ENCODE peak calls at places on chromosome 9, in ten cellular contexts. One of them, this sample, is unnamed.

GRCh38 chr9:120946259-120946658 is 19.7 kb upstream of the TRAF1 start:
- DNase-seq in choroid plexus epithelial cell: peak
- DNase-seq in endothelial cell of umbilical vein: peak
- DNase-seq in HFF-Myc: peak
- DNase-seq in Peyer's patch: no peak
- DNase-seq in lower leg skin: no peak
- DNase-seq in fibroblast of lung: peak
- DNase-seq in CD8-positive, alpha-beta T cell: no peak
- DNase-seq in astrocyte of the spinal cord: peak
- DNase-seq in GM23248: peak
- DNase-seq in this sample: no peak

GRCh38 chr9:95516736-95517558 is at the start of gene PTCH1:
- DNase-seq in endothelial cell of umbilical vein: peak
- DNase-seq in Peyer's patch: peak
- DNase-seq in fibroblast of lung: peak
- DNase-seq in lower leg skin: no peak
- DNase-seq in astrocyte of the spinal cord: peak
- DNase-seq in HFF-Myc: no peak
- DNase-seq in GM23248: peak
- DNase-seq in CD8-positive, alpha-beta T cell: peak
- DNase-seq in choroid plexus epithelial cell: peak
- DNase-seq in this sample: peak

GRCh38 chr9:75918154-75918553 is 27.7 kb downstream of the PCSK5 start:
- DNase-seq in CD8-positive, alpha-beta T cell: no peak
- DNase-seq in astrocyte of the spinal cord: no peak
- DNase-seq in GM23248: no peak
- DNase-seq in lower leg skin: no peak
- DNase-seq in fibroblast of lung: no peak
- DNase-seq in choroid plexus epithelial cell: no peak
- DNase-seq in HFF-Myc: no peak
- DNase-seq in Peyer's patch: no peak
- DNase-seq in endothelial cell of umbilical vein: no peak
- DNase-seq in this sample: no peak

GRCh38 chr9:100577776-100578448 is at the start of gene CAVIN4:
- DNase-seq in Peyer's patch: no peak
- DNase-seq in endothelial cell of umbilical vein: no peak
- DNase-seq in astrocyte of the spinal cord: peak
- DNase-seq in GM23248: peak
- DNase-seq in fibroblast of lung: peak
- DNase-seq in HFF-Myc: no peak
- DNase-seq in lower leg skin: no peak
- DNase-seq in choroid plexus epithelial cell: peak
- DNase-seq in CD8-positive, alpha-beta T cell: no peak
- DNase-seq in this sample: no peak

GRCh38 chr9:116193636-116194035 is 40.0 kb downstream of the PAPPA start:
- DNase-seq in lower leg skin: no peak
- DNase-seq in choroid plexus epithelial cell: peak
- DNase-seq in endothelial cell of umbilical vein: peak
- DNase-seq in HFF-Myc: no peak
- DNase-seq in fibroblast of lung: peak
- DNase-seq in CD8-positive, alpha-beta T cell: no peak
- DNase-seq in GM23248: peak
- DNase-seq in Peyer's patch: no peak
- DNase-seq in astrocyte of the spinal cord: peak
- DNase-seq in this sample: no peak

GRCh38 chr9:76585487-76586459 is 126.8 kb downstream of the GCNT1 start:
- DNase-seq in endothelial cell of umbilical vein: no peak
- DNase-seq in choroid plexus epithelial cell: no peak
- DNase-seq in HFF-Myc: no peak
- DNase-seq in Peyer's patch: no peak
- DNase-seq in GM23248: no peak
- DNase-seq in fibroblast of lung: no peak
- DNase-seq in CD8-positive, alpha-beta T cell: no peak
- DNase-seq in astrocyte of the spinal cord: no peak
- DNase-seq in lower leg skin: no peak
- DNase-seq in this sample: no peak

GRCh38 chr9:77764894-77765780 is 117.0 kb upstream of the GNA14 start:
- DNase-seq in choroid plexus epithelial cell: peak
- DNase-seq in lower leg skin: no peak
- DNase-seq in fibroblast of lung: peak
- DNase-seq in HFF-Myc: no peak
- DNase-seq in CD8-positive, alpha-beta T cell: no peak
- DNase-seq in GM23248: peak
- DNase-seq in astrocyte of the spinal cord: peak
- DNase-seq in Peyer's patch: no peak
- DNase-seq in endothelial cell of umbilical vein: peak
- DNase-seq in this sample: peak

GRCh38 chr9:117782931-117783788 is 79.0 kb downstream of the TLR4 start:
- DNase-seq in astrocyte of the spinal cord: peak
- DNase-seq in fibroblast of lung: peak
- DNase-seq in HFF-Myc: no peak
- DNase-seq in GM23248: peak
- DNase-seq in CD8-positive, alpha-beta T cell: peak
- DNase-seq in lower leg skin: peak
- DNase-seq in Peyer's patch: peak
- DNase-seq in endothelial cell of umbilical vein: peak
- DNase-seq in choroid plexus epithelial cell: peak
- DNase-seq in this sample: peak

GRCh38 chr9:109627042-109627441 is 128.9 kb upstream of the PTPN3 start:
- DNase-seq in lower leg skin: no peak
- DNase-seq in astrocyte of the spinal cord: no peak
- DNase-seq in HFF-Myc: no peak
- DNase-seq in endothelial cell of umbilical vein: no peak
- DNase-seq in CD8-positive, alpha-beta T cell: no peak
- DNase-seq in choroid plexus epithelial cell: no peak
- DNase-seq in Peyer's patch: no peak
- DNase-seq in GM23248: no peak
- DNase-seq in fibroblast of lung: no peak
- DNase-seq in this sample: no peak

GRCh38 chr9:114811969-114812636 is 6.3 kb upstream of the TNFSF15 start:
- DNase-seq in astrocyte of the spinal cord: no peak
- DNase-seq in HFF-Myc: no peak
- DNase-seq in choroid plexus epithelial cell: no peak
- DNase-seq in fibroblast of lung: no peak
- DNase-seq in lower leg skin: no peak
- DNase-seq in GM23248: no peak
- DNase-seq in Peyer's patch: no peak
- DNase-seq in endothelial cell of umbilical vein: no peak
- DNase-seq in CD8-positive, alpha-beta T cell: no peak
- DNase-seq in this sample: no peak

GRCh38 chr9:123002754-123003153 is 30.7 kb upstream of the GPR21 start:
- DNase-seq in choroid plexus epithelial cell: peak
- DNase-seq in endothelial cell of umbilical vein: peak
- DNase-seq in astrocyte of the spinal cord: no peak
- DNase-seq in HFF-Myc: no peak
- DNase-seq in fibroblast of lung: peak
- DNase-seq in Peyer's patch: no peak
- DNase-seq in lower leg skin: no peak
- DNase-seq in CD8-positive, alpha-beta T cell: no peak
- DNase-seq in GM23248: no peak
- DNase-seq in this sample: no peak

GRCh38 chr9:114094971-114095370 is 4.1 kb downstream of the KIF12 start:
- DNase-seq in astrocyte of the spinal cord: no peak
- DNase-seq in Peyer's patch: no peak
- DNase-seq in fibroblast of lung: no peak
- DNase-seq in CD8-positive, alpha-beta T cell: no peak
- DNase-seq in choroid plexus epithelial cell: no peak
- DNase-seq in HFF-Myc: no peak
- DNase-seq in lower leg skin: no peak
- DNase-seq in GM23248: no peak
- DNase-seq in endothelial cell of umbilical vein: no peak
- DNase-seq in this sample: no peak

GRCh38 chr9:128123451-128124080 is 4.0 kb downstream of the PTGES2 start:
- DNase-seq in CD8-positive, alpha-beta T cell: no peak
- DNase-seq in choroid plexus epithelial cell: no peak
- DNase-seq in GM23248: no peak
- DNase-seq in fibroblast of lung: no peak
- DNase-seq in astrocyte of the spinal cord: no peak
- DNase-seq in endothelial cell of umbilical vein: no peak
- DNase-seq in Peyer's patch: peak
- DNase-seq in lower leg skin: no peak
- DNase-seq in HFF-Myc: no peak
- DNase-seq in this sample: no peak

DNA sequence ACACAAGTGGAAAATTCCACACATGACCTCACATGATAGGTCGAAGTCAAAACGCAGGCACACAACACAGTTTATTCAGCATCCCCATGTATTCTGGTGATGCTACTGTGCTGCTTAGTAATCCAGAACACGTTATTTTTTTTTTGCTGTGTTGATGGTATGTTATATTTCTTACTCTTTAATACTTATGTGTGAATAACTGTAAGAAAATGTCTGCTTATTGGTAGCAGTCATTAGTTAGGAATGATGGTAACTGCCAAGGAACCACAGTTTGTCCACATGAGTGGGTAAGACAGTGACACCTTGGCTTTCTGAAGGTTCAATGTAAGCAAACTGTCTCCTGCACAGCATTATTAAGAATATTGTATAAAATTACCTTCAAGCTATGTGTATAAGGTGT is 107.7 kb upstream of the DAPK1 start:
- DNase-seq in HFF-Myc: no peak
- DNase-seq in fibroblast of lung: peak
- DNase-seq in Peyer's patch: no peak
- DNase-seq in astrocyte of the spinal cord: no peak
- DNase-seq in endothelial cell of umbilical vein: no peak
- DNase-seq in choroid plexus epithelial cell: peak
- DNase-seq in GM23248: peak
- DNase-seq in CD8-positive, alpha-beta T cell: no peak
- DNase-seq in lower leg skin: no peak
- DNase-seq in this sample: no peak
- H3K4me3 ChIP-seq in HFF-Myc: no peak
- H3K4me3 ChIP-seq in fibroblast of lung: no peak
- H3K4me3 ChIP-seq in Peyer's patch: no peak
- H3K4me3 ChIP-seq in astrocyte of the spinal cord: no peak
- H3K4me3 ChIP-seq in endothelial cell of umbilical vein: no peak
- H3K4me3 ChIP-seq in choroid plexus epithelial cell: no peak
- H3K4me3 ChIP-seq in GM23248: no peak
- H3K4me3 ChIP-seq in CD8-positive, alpha-beta T cell: no peak
- H3K4me3 ChIP-seq in lower leg skin: no peak
- H3K4me3 ChIP-seq in this sample: no peak

GRCh38 chr9:135909371-135909770 is 2.0 kb upstream of the CAMSAP1 start:
- DNase-seq in Peyer's patch: no peak
- DNase-seq in fibroblast of lung: no peak
- DNase-seq in astrocyte of the spinal cord: no peak
- DNase-seq in GM23248: no peak
- DNase-seq in endothelial cell of umbilical vein: no peak
- DNase-seq in CD8-positive, alpha-beta T cell: no peak
- DNase-seq in HFF-Myc: no peak
- DNase-seq in lower leg skin: no peak
- DNase-seq in choroid plexus epithelial cell: no peak
- DNase-seq in this sample: no peak
- H3K4me3 ChIP-seq in Peyer's patch: no peak
- H3K4me3 ChIP-seq in fibroblast of lung: no peak
- H3K4me3 ChIP-seq in astrocyte of the spinal cord: no peak
- H3K4me3 ChIP-seq in GM23248: no peak
- H3K4me3 ChIP-seq in endothelial cell of umbilical vein: no peak
- H3K4me3 ChIP-seq in CD8-positive, alpha-beta T cell: no peak
- H3K4me3 ChIP-seq in HFF-Myc: no peak
- H3K4me3 ChIP-seq in lower leg skin: no peak
- H3K4me3 ChIP-seq in choroid plexus epithelial cell: no peak
- H3K4me3 ChIP-seq in this sample: peak

GRCh38 chr9:70411930-70412677 is 2.4 kb downstream of the KLF9 start:
- DNase-seq in Peyer's patch: peak
- DNase-seq in endothelial cell of umbilical vein: peak
- DNase-seq in choroid plexus epithelial cell: peak
- DNase-seq in fibroblast of lung: peak
- DNase-seq in lower leg skin: peak
- DNase-seq in CD8-positive, alpha-beta T cell: peak
- DNase-seq in astrocyte of the spinal cord: peak
- DNase-seq in HFF-Myc: no peak
- DNase-seq in GM23248: peak
- DNase-seq in this sample: peak
- H3K4me3 ChIP-seq in Peyer's patch: peak
- H3K4me3 ChIP-seq in endothelial cell of umbilical vein: peak
- H3K4me3 ChIP-seq in choroid plexus epithelial cell: peak
- H3K4me3 ChIP-seq in fibroblast of lung: peak
- H3K4me3 ChIP-seq in lower leg skin: peak
- H3K4me3 ChIP-seq in CD8-positive, alpha-beta T cell: peak
- H3K4me3 ChIP-seq in astrocyte of the spinal cord: peak
- H3K4me3 ChIP-seq in HFF-Myc: peak
- H3K4me3 ChIP-seq in GM23248: peak
- H3K4me3 ChIP-seq in this sample: peak

GRCh38 chr9:69885931-69886330 is 65.3 kb downstream of the CFAP95 start:
- DNase-seq in lower leg skin: no peak
- DNase-seq in fibroblast of lung: no peak
- DNase-seq in Peyer's patch: no peak
- DNase-seq in choroid plexus epithelial cell: no peak
- DNase-seq in astrocyte of the spinal cord: no peak
- DNase-seq in GM23248: peak
- DNase-seq in HFF-Myc: no peak
- DNase-seq in endothelial cell of umbilical vein: peak
- DNase-seq in CD8-positive, alpha-beta T cell: no peak
- DNase-seq in this sample: no peak
- H3K4me3 ChIP-seq in lower leg skin: no peak
- H3K4me3 ChIP-seq in fibroblast of lung: no peak
- H3K4me3 ChIP-seq in Peyer's patch: no peak
- H3K4me3 ChIP-seq in choroid plexus epithelial cell: no peak
- H3K4me3 ChIP-seq in astrocyte of the spinal cord: no peak
- H3K4me3 ChIP-seq in GM23248: no peak
- H3K4me3 ChIP-seq in HFF-Myc: no peak
- H3K4me3 ChIP-seq in endothelial cell of umbilical vein: no peak
- H3K4me3 ChIP-seq in CD8-positive, alpha-beta T cell: no peak
- H3K4me3 ChIP-seq in this sample: no peak